ENCODE peak calls at places on chromosomes 2 and 18, in seven cellular contexts. K is GM23338, N is prostate gland, P is psoas muscle, A is tibial artery, S is Panc1, T is pancreas. F is an unnamed sample. For H3K4me1, the result is how much of the 10 kb centered on the place peaks cover.

GRCh38 chr2:127187081-127187775 is 32.9 kb downstream of the CYP27C1 start:
- DNase-seq in K (no peak), T (no peak), P (no peak), A (no peak), N (no peak), S (no peak), F (no peak)

GRCh38 chr2:126886906-126887280 is 11.8 kb upstream of the TEX51 start:
- DNase-seq in P (no peak), K (no peak), T (no peak), S (no peak), N (no peak), A (peak), F (no peak)

GRCh38 chr2:226760412-226761194 is 39.0 kb downstream of the IRS1 start:
- DNase-seq in S (no peak), A (no peak), P (no peak), T (no peak), K (no peak), N (no peak), F (no peak)

GRCh38 chr18:11807233-11807632 is 44.0 kb upstream of the CHMP1B start:
- DNase-seq in P (no peak), N (no peak), K (no peak), A (no peak), S (no peak), T (no peak), F (no peak)

GRCh38 chr2:174399171-174399570 is 3.6 kb downstream of the SCRN3 start:
- DNase-seq in S (no peak), P (no peak), K (no peak), T (no peak), A (no peak), N (no peak), F (no peak)

GRCh38 chr2:237143676-237144440 is 58.2 kb downstream of the COPS8 start:
- DNase-seq in T (no peak), K (no peak), S (no peak), A (no peak), N (no peak), P (no peak), F (no peak)

GRCh38 chr2:129913695-129914495 is 65.6 kb upstream of the RAB6C start:
- DNase-seq in A (no peak), S (no peak), K (no peak), P (no peak), N (no peak), T (no peak), F (no peak)

GRCh38 chr2:105329197-105329554 is 359 bp downstream of the TGFBRAP1 start:
- DNase-seq in N (no peak), S (no peak), K (no peak), T (peak), A (no peak), P (peak), F (no peak)

GRCh38 chr18:45998244-45998643 is 31.1 kb upstream of the EPG5 start:
- DNase-seq in K (no peak), A (no peak), P (no peak), N (no peak), T (no peak), S (no peak), F (no peak)

GRCh38 chr2:121155502-121156056 is 129.4 kb downstream of the TFCP2L1 start:
- DNase-seq in T (peak), A (no peak), P (no peak), S (no peak), N (peak), K (no peak), F (peak)

GRCh38 chr2:28361991-28362710 is 30.5 kb upstream of the FOSL2 start:
- DNase-seq in S (no peak), N (no peak), T (no peak), A (no peak), P (peak), K (no peak), F (no peak)

GRCh38 chr2:170972508-170973224 is 43.6 kb downstream of the GORASP2 start:
- DNase-seq in N (no peak), P (no peak), A (no peak), K (no peak), S (no peak), T (no peak), F (no peak)

GRCh38 chr2:5926896-5927512 is 234.8 kb downstream of the SOX11 start:
- DNase-seq in A (no peak), S (no peak), T (no peak), K (no peak), N (no peak), P (no peak), F (no peak)

GRCh38 chr18:48803951-48804855 is 146.6 kb downstream of the SMAD7 start:
- DNase-seq in A (peak), P (peak), K (no peak), S (no peak), T (no peak), N (no peak), F (peak)

GRCh38 chr2:113135354-113135753 is 8.0 kb downstream of the IL1RN start:
- DNase-seq in P (no peak), T (no peak), A (no peak), N (no peak), K (no peak), S (no peak), F (no peak)

GRCh38 chr18:23433360-23433759 is 19.7 kb upstream of the RIOK3 start:
- DNase-seq in T (no peak), A (no peak), P (no peak), S (no peak), N (no peak), K (no peak), F (no peak)

GRCh38 chr2:65382776-65383357 is 49.5 kb downstream of the SPRED2 start:
- DNase-seq in P (peak), T (peak), N (peak), K (peak), S (no peak), A (peak), F (peak)

DNA sequence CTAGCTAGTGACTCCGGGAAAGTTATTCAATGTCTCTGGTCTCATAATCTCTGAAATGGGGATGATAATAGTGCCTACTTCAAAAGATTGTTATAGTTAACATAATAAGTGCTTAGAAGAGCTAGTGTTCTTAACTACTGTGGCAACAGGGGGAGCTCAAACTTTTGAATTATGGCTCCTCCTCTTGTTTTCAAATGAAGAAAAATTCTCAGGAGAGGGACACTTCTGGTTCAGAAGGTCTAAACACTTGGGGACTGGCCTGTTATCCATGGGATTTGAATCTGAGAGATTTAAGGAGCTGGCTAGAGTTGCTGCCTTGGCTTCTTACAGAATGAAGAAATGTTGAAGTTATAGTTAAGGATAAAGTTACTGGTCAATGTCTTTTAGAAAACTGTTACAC is 92.2 kb upstream of the ITGB6 start:
- DNase-seq in S (no peak), P (no peak), K (no peak), A (no peak), T (no peak), N (no peak), F (no peak)
- H3K27ac ChIP-seq in S (no peak), P (peak), K (peak), A (no peak), T (no peak), N (no peak), F (no peak)

GRCh38 chr18:32669549-32670165 is 103.2 kb downstream of the KLHL14 start:
- DNase-seq in A (no peak), K (peak), T (no peak), P (no peak), N (no peak), S (no peak), F (peak)
- TF ChIP-seq CTCF in A (no peak), K (peak), T (no peak), P (no peak), N (no peak), S (peak), F (no peak)

GRCh38 chr2:60316381-60317028 is 236.9 kb downstream of the BCL11A start:
- DNase-seq in A (no peak), K (no peak), P (no peak), N (no peak), T (no peak), S (no peak), F (no peak)
- H3K4me1 ChIP-seq in A (under half), K (under half), P (under half), N (under half), T (under half), S (under half), F (under half)

GRCh38 chr2:172844021-172844420 is 108.4 kb downstream of the RAPGEF4 start:
- DNase-seq in T (no peak), K (no peak), N (no peak), P (no peak), S (no peak), A (no peak), F (no peak)
- H3K27ac ChIP-seq in T (no peak), K (no peak), N (no peak), P (no peak), S (no peak), A (no peak), F (no peak)

DNA sequence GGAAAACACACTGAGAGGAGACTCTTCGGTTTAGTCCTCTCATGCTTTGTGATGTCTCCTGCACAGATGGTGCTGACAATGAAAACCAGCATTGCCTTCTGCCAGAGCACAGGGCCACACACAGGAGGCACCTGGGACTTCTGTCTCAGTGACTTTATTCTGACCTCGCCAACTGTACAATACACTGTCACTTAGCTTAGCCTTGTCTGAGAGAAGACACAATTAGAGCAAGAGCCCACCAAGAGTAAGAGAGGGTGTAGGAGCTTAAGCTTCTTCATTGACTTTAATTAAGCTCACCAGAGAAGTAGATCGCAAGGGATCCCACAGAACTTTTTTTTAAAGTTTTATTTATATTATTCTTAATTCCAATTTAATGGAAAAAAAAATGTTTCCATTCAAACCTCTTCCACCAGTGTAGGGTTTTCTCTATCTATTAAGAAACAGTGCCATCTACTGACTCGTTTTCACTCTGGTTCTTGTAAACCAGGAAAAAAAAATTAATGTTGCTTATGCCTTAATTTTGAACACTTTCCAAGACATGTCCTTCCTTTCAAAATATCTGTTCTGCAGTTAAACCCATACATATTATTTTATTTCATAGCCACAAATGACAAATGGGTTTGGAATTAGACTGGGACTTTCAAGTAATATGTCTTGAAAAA is 42.4 kb upstream of the DDX18 start:
- DNase-seq in N (no peak), T (no peak), S (no peak), P (no peak), K (peak), A (no peak), F (no peak)
- TF ChIP-seq CTCF in N (peak), T (no peak), S (peak), P (no peak), K (peak), A (no peak), F (no peak)

GRCh38 chr18:59881728-59882685 is 17.8 kb upstream of the PMAIP1 start:
- DNase-seq in T (no peak), P (no peak), N (no peak), K (no peak), A (no peak), S (no peak), F (no peak)
- H3K4me1 ChIP-seq in T (under half), P (under half), N (under half), K (under half), A (under half), S (under half), F (under half)

DNA sequence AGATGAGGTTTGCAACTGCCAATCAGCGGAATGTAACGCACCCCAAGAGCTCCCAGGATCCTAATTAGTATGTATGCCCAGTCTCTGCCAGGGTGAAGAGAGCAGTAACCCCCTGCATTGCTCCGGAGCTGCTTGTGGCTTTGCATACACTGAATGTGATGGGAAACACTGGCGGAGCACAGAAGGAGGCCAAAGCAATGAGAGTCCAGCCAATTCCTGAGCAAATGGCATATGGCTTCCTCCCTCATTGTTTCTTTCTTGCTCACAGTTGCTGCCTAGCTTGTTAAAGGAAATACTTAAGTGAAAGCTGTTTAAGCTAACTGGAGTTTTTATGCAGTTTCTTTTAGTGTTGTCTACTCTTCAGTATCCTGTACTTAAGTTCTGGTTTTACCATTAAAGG is 343.5 kb upstream of the NT5C1B start:
- DNase-seq in P (no peak), T (no peak), A (no peak), K (no peak), N (no peak), S (no peak), F (no peak)
- H3K27ac ChIP-seq in P (no peak), T (no peak), A (no peak), K (no peak), N (no peak), S (no peak), F (no peak)

DNA sequence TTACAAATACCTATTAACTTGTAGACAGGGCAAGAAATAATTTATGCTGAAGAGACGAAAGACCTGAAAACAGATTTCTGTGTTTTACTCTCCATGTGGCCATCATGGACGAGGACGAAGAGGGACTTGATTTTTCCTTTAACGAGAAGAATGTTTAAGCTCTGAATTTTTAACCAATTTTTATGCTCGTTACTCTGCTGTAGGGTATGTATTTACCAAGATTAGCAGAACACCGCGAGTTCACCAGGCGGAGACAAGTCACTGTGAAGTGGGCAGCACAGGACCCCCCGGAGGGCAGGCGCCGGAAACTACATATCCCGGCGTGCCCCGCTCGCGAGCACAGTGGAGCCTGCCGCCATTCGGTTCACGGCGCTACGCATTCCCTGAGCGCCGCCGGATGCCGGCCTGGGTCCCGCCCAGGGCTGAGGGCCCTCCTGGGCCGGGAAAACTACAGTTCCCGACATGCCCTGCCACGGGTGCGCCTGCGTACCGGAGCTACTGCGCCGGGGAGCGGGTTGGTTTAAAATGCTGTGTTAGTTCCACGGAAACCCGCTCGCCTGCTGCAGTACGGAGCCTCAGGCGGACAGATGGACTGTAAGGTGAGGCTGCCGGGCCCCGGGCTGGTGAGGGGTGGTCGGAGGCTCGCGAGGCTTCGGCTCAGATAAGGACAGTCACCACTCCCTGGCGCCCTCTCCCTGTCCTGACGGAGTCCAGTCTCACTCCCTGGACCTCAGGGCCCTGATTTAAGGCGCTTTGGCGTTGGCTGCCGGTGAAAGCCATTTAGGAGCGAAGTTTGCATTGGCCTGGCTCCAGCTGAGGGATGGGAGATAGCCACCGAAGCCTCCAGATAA is at the start of gene CCDC150:
- DNase-seq in P (peak), N (peak), K (peak), T (peak), S (peak), A (peak), F (peak)
- TF ChIP-seq CTCF in P (peak), N (peak), K (peak), T (no peak), S (peak), A (peak), F (no peak)